ENCODE peak calls at places on chromosome 11, in six cellular contexts. One of them, this sample, is unnamed.

GRCh38 chr11:67700548-67701262 is 26.3 kb upstream of the ALDH3B2 start:
- DNase-seq in left cardiac atrium: no peak
- DNase-seq in A172: no peak
- DNase-seq in choroid plexus epithelial cell: no peak
- DNase-seq in H7: no peak
- DNase-seq in GM04504: no peak
- DNase-seq in this sample: no peak

GRCh38 chr11:75230621-75231020 is 10.0 kb upstream of the TPBGL start:
- DNase-seq in left cardiac atrium: no peak
- DNase-seq in A172: no peak
- DNase-seq in choroid plexus epithelial cell: no peak
- DNase-seq in H7: no peak
- DNase-seq in GM04504: no peak
- DNase-seq in this sample: no peak

GRCh38 chr11:17991799-17992433 is 20.9 kb downstream of the SERGEF start:
- DNase-seq in left cardiac atrium: peak; percentile 33
- DNase-seq in A172: peak; percentile 58
- DNase-seq in choroid plexus epithelial cell: peak; percentile 84
- DNase-seq in H7: peak; percentile 60
- DNase-seq in GM04504: no peak
- DNase-seq in this sample: peak; percentile 28

GRCh38 chr11:69238562-69239319 is 55.2 kb upstream of the MYEOV start:
- DNase-seq in left cardiac atrium: no peak
- DNase-seq in A172: no peak
- DNase-seq in choroid plexus epithelial cell: no peak
- DNase-seq in H7: no peak
- DNase-seq in GM04504: no peak
- DNase-seq in this sample: no peak

GRCh38 chr11:88378422-88379066 is 41.0 kb upstream of the CTSC start:
- DNase-seq in left cardiac atrium: no peak
- DNase-seq in A172: no peak
- DNase-seq in choroid plexus epithelial cell: no peak
- DNase-seq in H7: no peak
- DNase-seq in GM04504: no peak
- DNase-seq in this sample: no peak

GRCh38 chr11:128664286-128664685 is 29.6 kb upstream of the FLI1 start:
- DNase-seq in left cardiac atrium: no peak
- DNase-seq in A172: no peak
- DNase-seq in choroid plexus epithelial cell: no peak
- DNase-seq in H7: no peak
- DNase-seq in GM04504: no peak
- DNase-seq in this sample: no peak

GRCh38 chr11:118175031-118175531 is 1.4 kb downstream of the SCN2B start:
- DNase-seq in left cardiac atrium: no peak
- DNase-seq in A172: no peak
- DNase-seq in choroid plexus epithelial cell: peak; percentile 15
- DNase-seq in H7: no peak
- DNase-seq in GM04504: no peak
- DNase-seq in this sample: no peak

GRCh38 chr11:64001552-64002427 is 15.6 kb downstream of the OTUB1 start:
- DNase-seq in left cardiac atrium: no peak
- DNase-seq in A172: no peak
- DNase-seq in choroid plexus epithelial cell: peak; percentile 49
- DNase-seq in H7: no peak
- DNase-seq in GM04504: no peak
- DNase-seq in this sample: no peak

GRCh38 chr11:95556342-95557151 is 233.0 kb downstream of the FAM76B start:
- DNase-seq in left cardiac atrium: no peak
- DNase-seq in A172: no peak
- DNase-seq in choroid plexus epithelial cell: peak; percentile 37
- DNase-seq in H7: peak; percentile 0
- DNase-seq in GM04504: peak; percentile 84
- DNase-seq in this sample: no peak

GRCh38 chr11:35142481-35143207 is 3.7 kb downstream of the CD44 start:
- DNase-seq in left cardiac atrium: no peak
- DNase-seq in A172: peak; percentile 79
- DNase-seq in choroid plexus epithelial cell: no peak
- DNase-seq in H7: no peak
- DNase-seq in GM04504: no peak
- DNase-seq in this sample: peak; percentile 82